ENCODE peak calls at places on chromosomes 7 and 10, in eight cellular contexts. T, V, N, P, S, Q, B and W are unnamed samples.

GRCh38 chr7:33720870-33721269 is 184.5 kb upstream of the BMPER start:
- DNase-seq in T (no peak), V (no peak), N (no peak), P (no peak), S (no peak), Q (no peak), B (no peak), W (no peak)

GRCh38 chr10:129912161-129912917 is 51.7 kb downstream of the EBF3 start:
- DNase-seq in T (no peak), V (no peak), N (no peak), P (no peak), S (peak; percentile 25), Q (no peak), B (no peak), W (no peak)

GRCh38 chr10:28849821-28850220 is 172.5 kb downstream of the BAMBI start:
- DNase-seq in T (no peak), V (no peak), N (no peak), P (no peak), S (peak; percentile 42), Q (no peak), B (no peak), W (no peak)

GRCh38 chr7:148746139-148746538 is 47.4 kb downstream of the CUL1 start:
- DNase-seq in T (no peak), V (no peak), N (no peak), P (no peak), S (no peak), Q (peak; percentile 21), B (no peak), W (no peak)

GRCh38 chr7:139992353-139993054 is 70.2 kb downstream of the PARP12 start:
- DNase-seq in T (no peak), V (no peak), N (no peak), P (no peak), S (peak; percentile 25), Q (no peak), B (no peak), W (peak; percentile 18)

GRCh38 chr7:126574276-126574675 is 678.5 kb downstream of the GRM8 start:
- DNase-seq in T (no peak), V (no peak), N (peak; percentile 73), P (no peak), S (no peak), Q (peak; percentile 91), B (no peak), W (no peak)

GRCh38 chr10:95864906-95865813 is 42.6 kb upstream of the CC2D2B start:
- DNase-seq in T (peak; percentile 24), V (no peak), N (peak; percentile 76), P (peak; percentile 61), S (peak; percentile 90), Q (peak; percentile 67), B (peak; percentile 2), W (peak; percentile 64)

GRCh38 chr10:23343591-23344225 is 889 bp downstream of the C10orf67 start:
- DNase-seq in T (peak; percentile 80), V (no peak), N (no peak), P (no peak), S (peak; percentile 71), Q (peak; percentile 65), B (no peak), W (peak; percentile 52)

GRCh38 chr7:101919363-101920115 is 102.1 kb downstream of the CUX1 start:
- DNase-seq in T (no peak), V (no peak), N (no peak), P (no peak), S (no peak), Q (no peak), B (no peak), W (no peak)

GRCh38 chr10:67735430-67735829 is 39.4 kb upstream of the CTNNA3 start:
- DNase-seq in T (no peak), V (peak; percentile 2), N (no peak), P (no peak), S (no peak), Q (no peak), B (no peak), W (no peak)

GRCh38 chr10:55263327-55263726 is 462.3 kb upstream of the PCDH15 start:
- DNase-seq in T (no peak), V (no peak), N (no peak), P (no peak), S (no peak), Q (no peak), B (no peak), W (no peak)

GRCh38 chr10:71351628-71352319 is 32.7 kb downstream of the SLC29A3 start:
- DNase-seq in T (no peak), V (no peak), N (no peak), P (no peak), S (no peak), Q (peak; percentile 30), B (peak; percentile 80), W (no peak)

GRCh38 chr7:132402751-132403245 is 173.5 kb downstream of the PLXNA4 start:
- DNase-seq in T (no peak), V (no peak), N (no peak), P (no peak), S (peak; percentile 75), Q (no peak), B (peak; percentile 22), W (no peak)

GRCh38 chr10:119769886-119770285 is 44.0 kb downstream of the INPP5F start:
- DNase-seq in T (no peak), V (no peak), N (peak; percentile 61), P (no peak), S (peak; percentile 56), Q (peak; percentile 78), B (no peak), W (no peak)

GRCh38 chr7:142459557-142459963 is 201.7 kb upstream of the PRSS58 start:
- DNase-seq in T (no peak), V (peak; percentile 88), N (peak; percentile 82), P (peak; percentile 78), S (peak; percentile 86), Q (peak; percentile 74), B (peak; percentile 29), W (peak; percentile 76)

GRCh38 chr7:93890041-93890463 is 501 bp downstream of the TFPI2 start:
- DNase-seq in T (peak; percentile 5), V (peak; percentile 25), N (no peak), P (no peak), S (peak; percentile 77), Q (peak; percentile 76), B (no peak), W (peak; percentile 58)